ENCODE peak calls at places on chromosomes 1 and 21, in eight cellular contexts. R is thoracic aorta; J is SJSA1; Y is effector memory CD4-positive, alpha-beta T cell; L is body of pancreas; W is PC-9; E is heart left ventricle; A is uterus. C is an unnamed sample.

GRCh38 chr21:38448619-38449186 is 49.6 kb downstream of the ERG start:
- DNase-seq in R (no peak), J (no peak), Y (no peak), L (no peak), W (no peak), E (no peak), A (no peak), C (peak; percentile 15)

GRCh38 chr1:7248828-7249227 is 463.6 kb downstream of the CAMTA1 start:
- DNase-seq in R (no peak), J (no peak), Y (no peak), L (no peak), W (no peak), E (no peak), A (no peak), C (no peak)

GRCh38 chr1:56758135-56758534 is 61.1 kb downstream of the FYB2 start:
- DNase-seq in R (no peak), J (no peak), Y (no peak), L (peak; percentile 12), W (peak; percentile 48), E (peak; percentile 33), A (no peak), C (peak; percentile 54)

GRCh38 chr1:6246497-6247295 is 2.7 kb downstream of the HES3 start:
- DNase-seq in R (no peak), J (peak; percentile 87), Y (peak; percentile 54), L (peak; percentile 81), W (no peak), E (peak; percentile 81), A (peak; percentile 82), C (peak; percentile 76)

GRCh38 chr1:231665046-231665445 is 38.5 kb downstream of the DISC1 start:
- DNase-seq in R (no peak), J (no peak), Y (no peak), L (no peak), W (no peak), E (no peak), A (no peak), C (no peak)

GRCh38 chr1:111988743-111989453 is 570 bp downstream of the KCND3 start:
- DNase-seq in R (no peak), J (no peak), Y (no peak), L (peak; percentile 25), W (no peak), E (peak; percentile 57), A (no peak), C (no peak)

GRCh38 chr1:57832616-57833015 is 408.8 kb upstream of the DAB1 start:
- DNase-seq in R (no peak), J (no peak), Y (no peak), L (no peak), W (no peak), E (no peak), A (no peak), C (no peak)

GRCh38 chr1:221347706-221348105 is 394.2 kb downstream of the DUSP10 start:
- DNase-seq in R (no peak), J (no peak), Y (no peak), L (no peak), W (no peak), E (no peak), A (no peak), C (no peak)

GRCh38 chr1:171017431-171017830 is 73.3 kb upstream of the FMO3 start:
- DNase-seq in R (no peak), J (no peak), Y (no peak), L (no peak), W (no peak), E (no peak), A (no peak), C (no peak)

GRCh38 chr1:201710632-201711031 is 118.3 kb upstream of the IPO9 start:
- DNase-seq in R (no peak), J (no peak), Y (no peak), L (no peak), W (no peak), E (no peak), A (no peak), C (no peak)

GRCh38 chr1:231039161-231040018 is 664 bp downstream of the FAM89A start:
- DNase-seq in R (no peak), J (peak; percentile 52), Y (peak; percentile 3), L (peak; percentile 36), W (no peak), E (no peak), A (peak; percentile 37), C (peak; percentile 59)

GRCh38 chr1:11649624-11650330 is 4.5 kb downstream of the FBXO2 start:
- DNase-seq in R (no peak), J (no peak), Y (no peak), L (no peak), W (no peak), E (no peak), A (no peak), C (no peak)

GRCh38 chr1:13990939-13991338 is 291.0 kb downstream of the PRDM2 start:
- DNase-seq in R (no peak), J (no peak), Y (no peak), L (no peak), W (no peak), E (no peak), A (no peak), C (no peak)

GRCh38 chr1:212954514-212954913 is 4.2 kb downstream of the VASH2 start:
- DNase-seq in R (no peak), J (no peak), Y (no peak), L (no peak), W (no peak), E (no peak), A (no peak), C (no peak)

GRCh38 chr1:212950243-212951057 is at the start of gene VASH2:
- DNase-seq in R (peak; percentile 66), J (peak; percentile 86), Y (peak; percentile 11), L (peak; percentile 67), W (no peak), E (peak; percentile 83), A (peak; percentile 79), C (peak; percentile 79)

GRCh38 chr1:212951058-212951923 is 950 bp downstream of the VASH2 start:
- DNase-seq in R (no peak), J (no peak), Y (no peak), L (no peak), W (no peak), E (no peak), A (peak; percentile 21), C (no peak)

GRCh38 chr1:212955098-212955497 is 4.8 kb downstream of the VASH2 start:
- DNase-seq in R (no peak), J (no peak), Y (no peak), L (no peak), W (no peak), E (no peak), A (no peak), C (no peak)

DNA sequence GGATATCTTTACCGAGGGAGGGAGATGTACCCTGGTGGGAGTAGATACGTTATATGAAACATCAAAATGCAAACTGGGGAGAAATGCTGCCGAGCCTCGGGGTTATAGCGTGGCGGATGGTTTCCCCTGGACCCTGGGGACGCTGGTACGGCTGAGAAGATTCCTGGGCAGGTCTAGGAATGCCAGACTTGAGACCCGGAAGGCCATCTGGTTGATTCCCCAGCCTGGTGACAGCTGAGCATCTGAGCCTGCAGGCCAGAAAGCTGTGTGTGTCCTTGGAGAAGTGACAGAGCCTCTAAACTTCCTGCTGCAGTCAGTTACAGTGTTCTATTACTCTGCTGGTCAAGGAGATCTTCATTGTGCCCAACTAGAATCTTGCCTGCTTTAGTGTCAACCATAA is 2.3 kb downstream of the VASH2 start:
- DNase-seq in R (no peak), J (no peak), Y (no peak), L (no peak), W (no peak), E (no peak), A (no peak), C (no peak)
- H3K4me3 ChIP-seq in R (no peak overlapping the region), J (no peak overlapping the region), Y (no peak overlapping the region), L (no peak overlapping the region), W (no peak overlapping the region), E (peak overlapping the region; percentile 65), A (no peak overlapping the region), C (no peak overlapping the region)

GRCh38 chr1:4627353-4627752 is 27.1 kb upstream of the AJAP1 start:
- DNase-seq in R (no peak), J (no peak), Y (no peak), L (no peak), W (no peak), E (no peak), A (no peak), C (no peak)

GRCh38 chr1:4626061-4626460 is 28.3 kb upstream of the AJAP1 start:
- DNase-seq in R (no peak), J (no peak), Y (no peak), L (no peak), W (no peak), E (no peak), A (no peak), C (no peak)

GRCh38 chr1:4628992-4629391 is 25.4 kb upstream of the AJAP1 start:
- DNase-seq in R (no peak), J (no peak), Y (no peak), L (no peak), W (no peak), E (no peak), A (no peak), C (no peak)

GRCh38 chr1:4624801-4625200 is 29.6 kb upstream of the AJAP1 start:
- DNase-seq in R (no peak), J (no peak), Y (no peak), L (no peak), W (no peak), E (no peak), A (no peak), C (no peak)

GRCh38 chr1:4626560-4627319 is 27.7 kb upstream of the AJAP1 start:
- DNase-seq in R (no peak), J (no peak), Y (no peak), L (no peak), W (no peak), E (no peak), A (no peak), C (no peak)
- H3K9me3 ChIP-seq in R (no peaks in the 10 kb centered on the region), J (peaks cover 10% of the 10 kb centered on the region), Y (no peaks in the 10 kb centered on the region), L (no peaks in the 10 kb centered on the region), W (no peaks in the 10 kb centered on the region), E (no peaks in the 10 kb centered on the region), A (no peaks in the 10 kb centered on the region), C (no peaks in the 10 kb centered on the region)

DNA sequence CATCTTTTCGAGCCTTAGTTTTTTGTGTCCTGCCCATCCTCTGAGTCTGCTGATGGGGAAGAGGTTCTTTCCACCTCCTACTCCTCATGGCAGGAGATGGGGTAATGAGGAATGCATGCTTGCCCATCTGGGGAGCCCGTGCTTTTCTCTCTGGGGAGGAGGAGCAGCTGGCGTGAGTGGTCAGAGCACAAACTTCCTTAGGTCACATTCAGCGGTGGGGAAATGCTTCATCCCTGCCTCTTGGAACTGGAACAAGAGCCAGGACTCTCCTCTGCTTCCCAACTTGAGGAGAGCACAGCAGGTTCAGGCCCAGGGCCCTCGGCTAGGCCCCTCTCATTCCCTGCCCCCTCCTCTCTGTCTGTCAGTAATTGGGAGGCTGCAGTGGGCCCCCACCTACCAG is 155.0 kb downstream of the PCNX2 start:
- DNase-seq in R (no peak), J (no peak), Y (no peak), L (no peak), W (no peak), E (no peak), A (peak; percentile 16), C (no peak)
- H3K4me3 ChIP-seq in R (no peak overlapping the region), J (no peak overlapping the region), Y (no peak overlapping the region), L (no peak overlapping the region), W (no peak overlapping the region), E (no peak overlapping the region), A (no peak overlapping the region), C (no peak overlapping the region)

DNA sequence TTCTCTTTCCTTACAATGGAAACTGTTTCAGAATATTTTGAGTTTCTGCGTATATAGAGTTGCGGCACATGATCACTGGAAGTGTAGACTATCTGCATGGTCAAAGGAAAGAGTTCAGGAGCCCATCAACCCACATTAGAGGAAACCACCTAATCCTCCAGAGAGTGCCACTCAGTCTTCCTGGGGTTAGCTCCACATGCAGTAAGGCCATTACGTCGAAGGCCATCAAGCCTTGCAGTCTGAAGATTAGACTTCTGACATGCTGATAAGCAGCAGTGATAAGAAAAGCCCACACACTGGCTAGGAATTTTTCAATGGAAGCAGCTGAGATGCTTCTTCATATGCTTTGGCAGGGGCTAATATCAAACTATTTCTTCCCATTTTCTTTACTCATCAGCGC is 7.6 kb downstream of the ZNF669 start:
- DNase-seq in R (no peak), J (no peak), Y (no peak), L (no peak), W (no peak), E (no peak), A (no peak), C (no peak)
- H3K9me3 ChIP-seq in R (peaks cover 20% of the 10 kb centered on the region), J (peaks cover 20% of the 10 kb centered on the region), Y (peaks cover 22% of the 10 kb centered on the region), L (no peaks in the 10 kb centered on the region), W (peaks cover 7% of the 10 kb centered on the region), E (peaks cover 64% of the 10 kb centered on the region), A (no peaks in the 10 kb centered on the region), C (peaks cover 29% of the 10 kb centered on the region)

C was measured in mucosa of descending colon.